ENCODE peak calls at places on chromosomes 13 and 19, in six cellular contexts. T is testis, C is heart right ventricle, K is breast epithelium, Y is ovary, W is ascending aorta. J is an unnamed sample. For H3K4me1, the result is how much of the 10 kb centered on the place peaks cover.

GRCh38 chr19:56663931-56664500 is 7.5 kb downstream of the ZNF835 start:
- DNase-seq in T (no peak), C (no peak), K (no peak), Y (no peak), W (no peak), J (no peak)

GRCh38 chr19:54209058-54209747 is 8.5 kb downstream of the RPS9 start:
- DNase-seq in T (no peak), C (no peak), K (no peak), Y (peak), W (no peak), J (no peak)

GRCh38 chr19:28905996-28906395 is 307.0 kb downstream of the UQCRFS1 start:
- DNase-seq in T (no peak), C (no peak), K (no peak), Y (no peak), W (no peak), J (no peak)

GRCh38 chr19:45973564-45974338 is at the start of gene NOVA2:
- DNase-seq in T (peak), C (peak), K (peak), Y (no peak), W (no peak), J (peak)

GRCh38 chr19:29967623-29968022 is 25.6 kb downstream of the URI1 start:
- DNase-seq in T (peak), C (no peak), K (no peak), Y (no peak), W (no peak), J (no peak)

GRCh38 chr13:39955560-39955959 is 300.1 kb downstream of the COG6 start:
- DNase-seq in T (no peak), C (no peak), K (no peak), Y (no peak), W (no peak), J (no peak)

GRCh38 chr19:54160182-54160811 is 776 bp upstream of the LENG1 start:
- DNase-seq in T (no peak), C (no peak), K (no peak), Y (peak), W (no peak), J (peak)

GRCh38 chr19:53868091-53868891 is 608 bp downstream of the MYADM start:
- DNase-seq in T (peak), C (peak), K (peak), Y (peak), W (no peak), J (peak)

GRCh38 chr13:23654111-23655110 is 84.2 kb downstream of the TNFRSF19 start:
- DNase-seq in T (no peak), C (peak), K (peak), Y (no peak), W (no peak), J (peak)

GRCh38 chr19:3503036-3503572 is 2.6 kb upstream of the DOHH start:
- DNase-seq in T (peak), C (no peak), K (no peak), Y (no peak), W (no peak), J (no peak)

GRCh38 chr19:3621689-3622088 is 4.9 kb downstream of the CACTIN start:
- DNase-seq in T (no peak), C (no peak), K (no peak), Y (no peak), W (no peak), J (no peak)

GRCh38 chr19:32676895-32677359 is 1.3 kb downstream of the RGS9BP start:
- DNase-seq in T (no peak), C (no peak), K (no peak), Y (no peak), W (no peak), J (no peak)

GRCh38 chr13:100860866-100861265 is 186.3 kb upstream of the TMTC4 start:
- DNase-seq in T (no peak), C (no peak), K (no peak), Y (no peak), W (no peak), J (no peak)

GRCh38 chr19:30606114-30607050 is 234.2 kb downstream of the ZNF536 start:
- DNase-seq in T (no peak), C (no peak), K (no peak), Y (no peak), W (no peak), J (no peak)

GRCh38 chr19:48752511-48753365 is at the start of gene FUT1:
- DNase-seq in T (peak), C (peak), K (peak), Y (no peak), W (no peak), J (peak)

GRCh38 chr13:50646070-50646469 is 197.4 kb downstream of the DLEU7 start:
- DNase-seq in T (no peak), C (no peak), K (no peak), Y (no peak), W (no peak), J (no peak)

GRCh38 chr13:37457594-37457993 is 141.0 kb downstream of the POSTN start:
- DNase-seq in T (no peak), C (no peak), K (no peak), Y (no peak), W (no peak), J (no peak)

GRCh38 chr19:12090807-12091206 is 26.3 kb downstream of the ZNF844 start:
- DNase-seq in T (peak), C (peak), K (peak), Y (peak), W (no peak), J (peak)

GRCh38 chr13:23610187-23610576 is 40.0 kb downstream of the TNFRSF19 start:
- DNase-seq in T (no peak), C (peak), K (no peak), Y (no peak), W (no peak), J (peak)

GRCh38 chr13:24922390-24923304 is 158.7 kb downstream of the RNF17 start:
- DNase-seq in T (peak), C (peak), K (peak), Y (peak), W (peak), J (peak)

GRCh38 chr19:35123573-35123972 is 8.0 kb downstream of the FXYD3 start:
- DNase-seq in T (no peak), C (no peak), K (no peak), Y (no peak), W (peak), J (peak)

GRCh38 chr13:114112231-114112825 is 20.1 kb downstream of the RASA3 start:
- DNase-seq in T (no peak), C (no peak), K (no peak), Y (no peak), W (no peak), J (no peak)

GRCh38 chr13:48808689-48809088 is 155.0 kb downstream of the CYSLTR2 start:
- DNase-seq in T (no peak), C (no peak), K (no peak), Y (no peak), W (no peak), J (no peak)

GRCh38 chr13:99777873-99778272 is 193.7 kb downstream of the ZIC5 start:
- DNase-seq in T (no peak), C (no peak), K (no peak), Y (no peak), W (no peak), J (no peak)

GRCh38 chr19:1069009-1069779 is 2.2 kb downstream of the ARHGAP45 start:
- DNase-seq in T (peak), C (peak), K (no peak), Y (no peak), W (peak), J (peak)

GRCh38 chr13:29754486-29754806 is 96.0 kb downstream of the UBL3 start:
- DNase-seq in T (no peak), C (no peak), K (no peak), Y (no peak), W (no peak), J (no peak)

GRCh38 chr19:18785179-18786124 is 5.7 kb downstream of the COMP start:
- DNase-seq in T (peak), C (peak), K (no peak), Y (peak), W (no peak), J (peak)

GRCh38 chr13:45402641-45403040 is 15.5 kb downstream of the SLC25A30 start:
- DNase-seq in T (no peak), C (peak), K (peak), Y (no peak), W (no peak), J (no peak)

GRCh38 chr13:97386832-97387486 is 47.0 kb upstream of the RAP2A start:
- DNase-seq in T (no peak), C (no peak), K (no peak), Y (no peak), W (no peak), J (peak)

GRCh38 chr13:99357149-99357596 is 50.0 kb upstream of the GPR183 start:
- DNase-seq in T (no peak), C (no peak), K (no peak), Y (no peak), W (no peak), J (no peak)

GRCh38 chr13:102721800-102722231 is 27.0 kb upstream of the METTL21C start:
- DNase-seq in T (no peak), C (no peak), K (no peak), Y (no peak), W (no peak), J (no peak)

GRCh38 chr13:102097708-102098107 is 304.1 kb downstream of the FGF14 start:
- DNase-seq in T (no peak), C (no peak), K (no peak), Y (no peak), W (no peak), J (peak)

GRCh38 chr19:40718774-40719391 is 2.0 kb downstream of the ITPKC start:
- DNase-seq in T (peak), C (peak), K (peak), Y (peak), W (no peak), J (peak)
- H3K4me1 ChIP-seq in T (half or more), C (half or more), K (under half), Y (under half), W (under half), J (under half)

DNA sequence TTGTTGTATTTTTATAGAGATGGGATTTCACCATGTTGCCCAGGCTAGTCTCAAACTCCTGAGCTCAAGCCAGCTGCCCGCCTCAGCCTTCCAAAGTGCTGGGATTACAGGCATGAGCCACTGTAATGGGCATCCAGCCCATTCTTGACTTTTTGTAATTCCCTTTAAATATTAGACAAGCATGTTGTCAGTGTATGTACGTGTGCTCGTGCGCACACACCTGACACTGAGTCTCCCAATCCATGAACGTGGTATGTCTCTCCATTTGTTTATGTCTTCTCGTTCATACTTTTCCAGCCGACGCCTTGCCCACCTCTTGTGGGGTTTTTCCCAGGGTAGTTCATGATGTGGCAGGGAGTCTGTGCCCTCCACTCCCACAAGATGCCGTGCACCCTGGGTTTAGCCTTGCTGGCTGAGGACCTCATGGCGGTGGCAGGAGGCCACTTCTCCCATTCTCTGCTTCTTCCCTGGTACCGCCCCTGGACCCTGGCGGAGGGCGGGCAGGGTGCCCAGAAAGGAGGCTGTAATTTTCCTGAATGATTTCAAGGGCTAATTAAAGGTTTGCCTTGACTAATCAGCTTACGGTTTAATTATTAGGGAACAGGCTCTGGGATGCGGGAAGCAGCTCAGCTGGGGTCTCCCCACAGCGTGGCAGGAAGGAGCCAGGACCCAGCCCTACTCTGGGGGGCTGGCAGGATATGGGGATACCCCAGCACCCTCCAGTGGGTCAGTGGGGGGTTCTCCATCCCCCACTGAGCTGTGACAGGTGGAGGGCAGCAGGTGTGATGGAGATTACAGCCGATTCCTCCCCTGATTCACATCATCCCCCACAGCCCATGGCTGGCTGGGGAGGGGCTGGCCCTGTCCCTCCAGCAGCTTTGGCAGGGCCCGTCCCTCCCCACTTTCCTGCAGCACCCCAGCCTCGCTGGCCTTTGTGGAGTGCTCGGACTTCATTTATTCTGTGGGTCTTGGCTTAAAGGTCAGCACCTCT is 12.9 kb downstream of the PAK4 start:
- DNase-seq in T (no peak), C (no peak), K (no peak), Y (no peak), W (no peak), J (no peak)
- H3K4me1 ChIP-seq in T (under half), C (under half), K (under half), Y (under half), W (under half), J (under half)

DNA sequence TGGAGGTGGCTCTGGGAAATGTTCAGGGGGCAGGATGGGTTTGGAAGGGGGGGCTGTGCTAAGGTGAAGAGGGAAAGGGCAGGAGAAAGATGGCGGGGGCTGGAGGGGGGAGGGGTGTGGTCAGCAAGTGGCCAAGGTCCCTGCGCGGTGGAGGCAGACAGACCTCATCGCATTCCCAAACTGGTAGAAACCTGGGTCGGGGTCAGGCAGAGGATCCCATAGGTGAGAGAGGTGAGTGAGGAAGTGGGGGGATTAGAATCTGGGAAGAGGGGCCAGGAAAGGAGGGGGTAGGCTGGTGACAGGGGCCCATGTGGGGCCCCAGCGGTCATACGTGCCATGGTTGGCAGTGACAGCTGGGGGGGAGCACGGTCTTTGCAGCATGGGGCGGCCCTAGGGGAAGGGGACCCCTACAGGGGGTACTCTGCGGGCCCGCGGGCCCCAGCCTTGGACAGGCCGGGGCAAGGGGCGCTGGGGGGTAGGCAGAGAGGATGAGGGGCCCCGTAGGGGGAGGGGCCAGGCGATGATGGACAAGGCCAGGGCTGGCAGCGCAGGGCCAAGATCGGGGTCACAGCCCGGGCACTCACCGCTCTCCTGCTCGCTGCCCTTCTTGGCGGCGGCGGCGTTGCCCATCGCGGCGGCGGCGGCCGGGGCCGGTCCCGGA is 514 bp downstream of the PRKACA start:
- DNase-seq in T (peak), C (peak), K (no peak), Y (peak), W (no peak), J (peak)
- H3K4me1 ChIP-seq in T (half or more), C (half or more), K (under half), Y (under half), W (half or more), J (under half)

GRCh38 chr19:42093505-42093904 is 17.5 kb downstream of the ZNF574 start:
- DNase-seq in T (no peak), C (no peak), K (no peak), Y (no peak), W (no peak), J (no peak)
- H3K4me1 ChIP-seq in T (under half), C (under half), K (under half), Y (under half), W (under half), J (under half)

DNA sequence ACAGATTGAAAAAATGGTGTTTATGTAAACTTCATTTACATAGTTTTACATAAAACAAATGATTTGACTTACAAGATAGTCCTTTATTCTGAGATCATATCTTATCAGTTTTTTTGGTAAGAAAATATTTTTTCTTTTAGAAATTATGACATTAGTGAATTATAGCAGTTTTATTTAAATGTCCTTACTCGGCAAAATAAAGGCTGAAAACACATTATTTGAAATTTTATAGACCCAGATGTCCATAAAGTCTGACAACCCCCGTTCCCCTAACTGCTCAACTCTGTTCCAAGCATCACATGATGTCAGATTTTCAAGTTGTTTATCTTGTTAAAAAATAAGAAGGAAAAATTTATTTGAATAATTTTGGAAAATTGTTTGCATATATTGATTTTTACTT is 46.7 kb upstream of the RFC3 start:
- DNase-seq in T (no peak), C (no peak), K (no peak), Y (no peak), W (no peak), J (no peak)
- H3K4me1 ChIP-seq in T (under half), C (under half), K (under half), Y (under half), W (under half), J (under half)

GRCh38 chr13:92494915-92495314 is 731.7 kb upstream of the GPC6 start:
- DNase-seq in T (no peak), C (no peak), K (no peak), Y (no peak), W (no peak), J (no peak)

GRCh38 chr13:92500192-92500591 is 726.4 kb upstream of the GPC6 start:
- DNase-seq in T (no peak), C (no peak), K (no peak), Y (no peak), W (no peak), J (no peak)
- H3K4me1 ChIP-seq in T (under half), C (under half), K (under half), Y (under half), W (under half), J (under half)